ENCODE peak calls at places on chromosomes 4 and X, in five cellular contexts. C, W, U, T and Q are unnamed samples.

GRCh38 chr4:113591982-113592381 is 169.6 kb downstream of the CAMK2D start:
- DNase-seq in C (no peak), W (no peak), U (no peak), T (no peak), Q (no peak)

GRCh38 chr4:112343330-112343729 is 46.2 kb downstream of the ALPK1 start:
- DNase-seq in C (no peak), W (no peak), U (no peak), T (no peak), Q (no peak)

GRCh38 chr4:143587703-143588102 is 74.2 kb downstream of the SMARCA5 start:
- DNase-seq in C (peak), W (no peak), U (no peak), T (no peak), Q (peak)

GRCh38 chr4:8871417-8872401 is at the start of gene HMX1:
- DNase-seq in C (no peak), W (no peak), U (no peak), T (no peak), Q (no peak)

GRCh38 chrX:153499258-153499657 is 4.5 kb downstream of the BGN start:
- DNase-seq in C (no peak), W (no peak), U (no peak), T (no peak), Q (no peak)

GRCh38 chrX:103477496-103477895 is 41.8 kb downstream of the RAB40A start:
- DNase-seq in C (no peak), W (no peak), U (no peak), T (no peak), Q (no peak)

GRCh38 chrX:32673193-32673592 is 538.2 kb downstream of the DMD start:
- DNase-seq in C (no peak), W (peak), U (no peak), T (no peak), Q (no peak)

GRCh38 chrX:135698924-135699323 is 14.5 kb upstream of the CT45A1 start:
- DNase-seq in C (no peak), W (no peak), U (no peak), T (no peak), Q (no peak)

GRCh38 chrX:64642482-64642881 is 247.2 kb upstream of the MTMR8 start:
- DNase-seq in C (no peak), W (no peak), U (no peak), T (no peak), Q (no peak)

GRCh38 chrX:10326578-10326977 is 169.8 kb downstream of the CLCN4 start:
- DNase-seq in C (peak), W (peak), U (no peak), T (no peak), Q (peak)

GRCh38 chrX:132199941-132200340 is 19.3 kb downstream of the RAP2C start:
- DNase-seq in C (no peak), W (no peak), U (no peak), T (no peak), Q (no peak)

GRCh38 chrX:106649523-106650428 is 38.0 kb downstream of the RADX start:
- DNase-seq in C (no peak), W (no peak), U (peak), T (no peak), Q (no peak)

GRCh38 chr4:165124488-165124887 is 11.8 kb upstream of the TMEM192 start:
- DNase-seq in C (no peak), W (no peak), U (no peak), T (no peak), Q (no peak)

GRCh38 chr4:40299704-40300336 is 35.3 kb upstream of the CHRNA9 start:
- DNase-seq in C (no peak), W (no peak), U (no peak), T (no peak), Q (no peak)

GRCh38 chrX:155666741-155667140 is 54.0 kb upstream of the TMLHE start:
- DNase-seq in C (peak), W (no peak), U (no peak), T (no peak), Q (no peak)

GRCh38 chrX:155662297-155662696 is 49.5 kb upstream of the TMLHE start:
- DNase-seq in C (peak), W (peak), U (no peak), T (no peak), Q (no peak)
- TF ChIP-seq SRF in C (no peak), W (no peak), U (no peak), T (no peak), Q (no peak)

GRCh38 chr4:57139783-57140182 is 29.6 kb upstream of the IGFBP7 start:
- DNase-seq in C (no peak), W (no peak), U (no peak), T (no peak), Q (no peak)
- H2AFZ ChIP-seq in C (no peak), W (no peak), U (no peak), T (no peak), Q (no peak)

DNA sequence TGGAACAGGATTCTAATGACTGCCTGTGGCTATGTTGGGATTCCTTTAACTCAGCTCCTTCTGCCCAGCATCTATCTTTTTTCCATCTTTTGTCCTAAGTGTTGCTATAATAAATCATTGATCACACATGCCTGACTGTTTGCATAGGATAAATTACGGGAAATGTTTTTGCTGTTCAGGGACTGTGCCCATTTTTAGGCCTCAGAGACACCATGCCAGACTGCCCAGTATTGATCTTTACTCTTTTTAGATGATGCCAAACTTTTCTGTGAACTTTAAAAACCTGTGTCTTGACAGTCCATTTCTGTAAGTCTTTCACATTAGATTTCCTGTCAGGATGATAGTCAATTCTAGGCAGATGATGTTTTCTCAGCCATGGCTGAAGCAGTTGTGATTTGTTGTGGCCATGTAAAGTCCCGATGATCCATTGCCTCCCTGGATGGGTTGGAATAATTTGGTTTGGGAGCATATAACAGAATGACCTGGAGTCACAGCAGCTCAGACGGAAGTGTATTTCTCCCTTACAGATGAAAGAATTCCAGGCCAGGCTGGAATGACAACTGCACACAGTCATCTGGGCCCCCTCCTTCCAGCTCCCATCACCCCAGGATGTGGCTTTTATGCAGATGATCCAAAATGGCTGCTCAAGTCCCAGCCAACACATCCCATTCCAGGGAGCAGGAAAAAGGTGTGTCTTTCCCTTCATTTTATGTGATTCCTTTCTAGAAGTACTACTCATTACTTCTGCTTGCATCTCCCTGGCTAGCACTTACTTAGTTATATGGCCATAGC is 3.4 kb downstream of the HTT-AS start:
- DNase-seq in C (no peak), W (no peak), U (no peak), T (no peak), Q (no peak)
- TF ChIP-seq ATF3 in C (no peak), W (no peak), U (no peak), T (no peak), Q (no peak)

GRCh38 chr4:57109847-57110634 is at the start of gene IGFBP7:
- DNase-seq in C (peak), W (no peak), U (no peak), T (no peak), Q (no peak)
- TF ChIP-seq SRF in C (no peak), W (no peak), U (no peak), T (no peak), Q (no peak)

GRCh38 chr4:30746735-30747134 is 26.6 kb downstream of the PCDH7 start:
- DNase-seq in C (no peak), W (no peak), U (no peak), T (no peak), Q (no peak)
- H2AFZ ChIP-seq in C (no peak), W (no peak), U (no peak), T (no peak), Q (peak)

DNA sequence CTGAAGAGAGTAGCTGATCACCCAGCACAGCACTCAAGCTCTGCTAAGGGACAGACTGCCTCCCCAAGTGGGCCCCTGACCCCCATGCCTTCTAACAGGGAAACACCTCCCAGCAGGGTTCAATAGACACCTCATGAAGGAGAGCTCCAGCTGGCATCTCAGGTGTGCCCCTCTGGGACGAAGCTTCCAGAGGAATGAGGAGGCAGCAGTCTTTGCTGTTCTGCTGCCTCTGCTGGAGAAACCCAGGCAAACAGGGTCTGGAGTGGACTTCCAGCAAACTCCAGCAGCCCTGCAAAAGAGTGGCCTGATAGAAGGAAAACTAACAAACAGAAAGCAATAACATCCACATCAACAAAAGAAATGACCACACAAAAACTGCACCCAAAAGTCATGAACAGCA is 412.8 kb downstream of the PRDM5 start:
- DNase-seq in C (no peak), W (no peak), U (no peak), T (no peak), Q (no peak)
- TF ChIP-seq ATF3 in C (no peak), W (no peak), U (no peak), T (no peak), Q (no peak)

GRCh38 chr4:67500373-67500772 is 44.9 kb downstream of the CENPC start:
- DNase-seq in C (no peak), W (no peak), U (no peak), T (no peak), Q (no peak)

DNA sequence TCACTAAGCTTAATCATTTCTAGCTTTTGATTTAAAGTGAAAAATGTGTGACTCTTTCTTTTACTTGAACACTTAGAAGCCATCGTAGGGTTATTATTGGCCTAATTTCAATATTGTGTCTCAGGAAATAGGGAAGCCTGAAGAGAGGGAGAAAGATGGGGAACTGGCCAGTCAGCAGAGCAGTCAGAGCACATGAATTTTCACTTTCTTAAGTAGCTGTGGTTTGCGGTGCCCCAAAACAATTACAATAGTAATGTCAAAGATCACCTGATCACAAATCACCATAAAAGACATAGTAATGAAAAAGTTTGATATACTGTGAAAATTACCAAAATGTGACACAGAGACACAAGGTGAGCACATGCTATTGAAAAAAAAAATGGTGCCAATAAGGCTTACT is 45.5 kb downstream of the CENPC start:
- DNase-seq in C (no peak), W (no peak), U (no peak), T (no peak), Q (no peak)
- TF ChIP-seq SRF in C (no peak), W (no peak), U (no peak), T (no peak), Q (no peak)

GRCh38 chrX:79081895-79082512 is 62.5 kb upstream of the GPR174 start:
- DNase-seq in C (peak), W (no peak), U (peak), T (no peak), Q (no peak)
- H2AFZ ChIP-seq in C (no peak), W (no peak), U (peak), T (no peak), Q (no peak)